ENCODE peak calls at places on chromosomes 16 and 17, in four cellular contexts. W, U, A and R are unnamed samples.

GRCh38 chr17:2195729-2196128 is 107.9 kb downstream of the SMG6 start:
- DNase-seq in U (peak), A (peak), W (no peak), R (no peak)

GRCh38 chr16:2385441-2385840 is 43.8 kb upstream of the CCNF start:
- DNase-seq in U (no peak), A (no peak), W (no peak), R (no peak)

GRCh38 chr17:39178516-39178915 is 12.6 kb upstream of the ARL5C start:
- DNase-seq in A (no peak), W (no peak), U (no peak), R (no peak)

GRCh38 chr17:19718041-19718612 is 1.7 kb upstream of the SLC47A2 start:
- DNase-seq in W (no peak), A (no peak), U (no peak), R (no peak)

GRCh38 chr17:6047966-6048365 is 22.2 kb upstream of the WSCD1 start:
- DNase-seq in W (no peak), U (no peak), A (no peak), R (no peak)

GRCh38 chr17:76498886-76499667 is 2.1 kb downstream of the RHBDF2 start:
- DNase-seq in A (no peak), W (no peak), U (peak), R (no peak)

GRCh38 chr17:45703348-45703747 is 80.8 kb upstream of the CRHR1 start:
- DNase-seq in W (no peak), A (no peak), U (no peak), R (no peak)

GRCh38 chr17:10290046-10290445 is 82.8 kb downstream of the MYH13 start:
- DNase-seq in W (peak), U (no peak), A (no peak), R (no peak)